ENCODE peak calls at places on chromosomes 3 and 15, in six cellular contexts. One of them, this sample, is unnamed.
A peak's percentile ranks its signal among the peaks of the same experiment; 100 is the strongest.

GRCh38 chr15:93846148-93846547 is 385.2 kb upstream of the MCTP2 start:
- DNase-seq in IMR-90: no peak
- DNase-seq in H1: no peak
- DNase-seq in neuronal stem cell: no peak
- DNase-seq in mesendoderm: no peak
- DNase-seq in mesenchymal stem cell: no peak
- DNase-seq in this sample: no peak

GRCh38 chr15:91849749-91850161 is 3.8 kb upstream of the SLCO3A1 start:
- DNase-seq in mesenchymal stem cell: peak; percentile 21
- DNase-seq in neuronal stem cell: no peak
- DNase-seq in H1: no peak
- DNase-seq in mesendoderm: peak; percentile 62
- DNase-seq in IMR-90: peak; percentile 57
- DNase-seq in this sample: no peak

GRCh38 chr3:29083607-29084120 is 197.2 kb upstream of the RBMS3 start:
- DNase-seq in H1: no peak
- DNase-seq in neuronal stem cell: no peak
- DNase-seq in mesendoderm: no peak
- DNase-seq in mesenchymal stem cell: no peak
- DNase-seq in IMR-90: no peak
- DNase-seq in this sample: no peak

GRCh38 chr3:108833616-108834015 is 11.0 kb downstream of the TRAT1 start:
- DNase-seq in H1: no peak
- DNase-seq in mesendoderm: no peak
- DNase-seq in mesenchymal stem cell: no peak
- DNase-seq in IMR-90: no peak
- DNase-seq in neuronal stem cell: no peak
- DNase-seq in this sample: no peak

GRCh38 chr15:70741107-70741511 is 22.2 kb downstream of the UACA start:
- DNase-seq in IMR-90: peak; percentile 90
- DNase-seq in mesendoderm: no peak
- DNase-seq in neuronal stem cell: no peak
- DNase-seq in mesenchymal stem cell: peak; percentile 88
- DNase-seq in H1: no peak
- DNase-seq in this sample: no peak

GRCh38 chr3:47444103-47444502 is 31.6 kb downstream of the SCAP start:
- DNase-seq in mesenchymal stem cell: no peak
- DNase-seq in neuronal stem cell: no peak
- DNase-seq in H1: no peak
- DNase-seq in mesendoderm: no peak
- DNase-seq in IMR-90: peak; percentile 14
- DNase-seq in this sample: no peak

GRCh38 chr15:47576921-47577474 is 140.3 kb upstream of the SEMA6D start:
- DNase-seq in IMR-90: peak; percentile 10
- DNase-seq in mesendoderm: no peak
- DNase-seq in mesenchymal stem cell: peak; percentile 16
- DNase-seq in H1: no peak
- DNase-seq in neuronal stem cell: no peak
- DNase-seq in this sample: no peak

GRCh38 chr15:40069178-40070165 is 30.5 kb upstream of the SRP14 start:
- DNase-seq in mesendoderm: peak; percentile 77
- DNase-seq in neuronal stem cell: no peak
- DNase-seq in mesenchymal stem cell: no peak
- DNase-seq in IMR-90: no peak
- DNase-seq in H1: peak; percentile 82
- DNase-seq in this sample: peak; percentile 71

GRCh38 chr3:177652556-177653290 is 455.4 kb upstream of the TBL1XR1 start:
- DNase-seq in mesenchymal stem cell: no peak
- DNase-seq in mesendoderm: no peak
- DNase-seq in H1: no peak
- DNase-seq in IMR-90: no peak
- DNase-seq in neuronal stem cell: no peak
- DNase-seq in this sample: no peak

DNA sequence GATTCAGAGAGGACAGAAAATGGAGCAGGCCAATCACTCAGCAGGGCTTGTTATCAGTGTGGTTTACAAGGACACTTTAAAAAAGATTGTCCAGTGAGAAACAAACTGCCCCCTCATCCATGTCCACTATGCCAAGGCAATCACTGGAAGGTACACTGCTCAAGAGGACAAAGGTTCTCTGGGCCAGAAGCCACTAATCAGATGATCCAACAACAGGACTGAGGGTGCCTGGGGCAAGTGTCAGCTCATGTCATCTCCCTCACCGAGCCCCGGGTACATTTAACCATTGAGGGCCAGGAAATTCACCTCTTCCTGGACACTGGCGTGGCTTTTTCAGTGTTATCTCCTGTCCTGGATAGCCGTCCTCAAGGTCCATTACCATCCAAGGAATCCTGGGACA is 513.7 kb upstream of the EPHA6 start:
- DNase-seq in mesenchymal stem cell: no peak
- DNase-seq in mesendoderm: no peak
- DNase-seq in neuronal stem cell: no peak
- DNase-seq in IMR-90: no peak
- DNase-seq in H1: no peak
- DNase-seq in this sample: no peak
- H2BK15ac ChIP-seq in mesenchymal stem cell: no peak overlapping the region
- H2BK15ac ChIP-seq in mesendoderm: no peak overlapping the region
- H2BK15ac ChIP-seq in neuronal stem cell: no peak overlapping the region
- H2BK15ac ChIP-seq in IMR-90: no peak overlapping the region
- H2BK15ac ChIP-seq in H1: no peak overlapping the region
- H2BK15ac ChIP-seq in this sample: no peak overlapping the region

DNA sequence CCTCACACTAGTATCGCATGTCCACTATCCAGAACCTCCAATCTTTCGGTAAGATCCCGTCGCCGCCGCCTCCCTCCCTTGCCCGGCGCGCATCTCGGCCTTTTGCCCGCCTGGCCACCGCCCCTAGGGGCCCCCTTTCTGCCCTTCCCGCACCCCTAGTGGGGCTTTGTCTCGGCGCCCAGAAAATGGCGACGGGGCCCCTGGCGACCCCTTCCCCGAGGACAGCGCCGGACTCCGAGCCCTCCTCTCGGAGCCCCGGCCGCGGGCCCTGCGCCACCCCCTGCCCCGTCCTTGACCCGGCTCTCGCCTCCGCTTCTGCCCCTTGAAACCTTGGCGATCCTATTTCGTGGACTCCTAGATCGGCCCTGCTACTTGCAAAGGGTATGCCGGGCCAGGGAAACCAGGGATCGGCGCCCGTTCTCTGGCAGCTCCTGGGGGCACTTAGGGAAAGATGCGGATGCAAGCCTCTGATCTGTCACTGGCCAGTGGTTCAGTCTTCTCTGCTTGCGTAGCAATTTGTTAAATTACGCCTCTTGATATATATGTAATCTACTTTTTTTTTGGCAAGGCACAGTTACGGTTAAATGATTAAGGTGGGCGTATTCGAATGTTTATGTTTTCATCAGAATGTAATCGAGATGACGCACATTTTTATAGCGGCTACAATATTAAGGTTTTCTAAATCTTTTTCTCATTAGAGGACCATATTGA is 573 bp downstream of the EIF1B start:
- DNase-seq in mesenchymal stem cell: peak; percentile 58
- DNase-seq in IMR-90: peak; percentile 41
- DNase-seq in mesendoderm: peak; percentile 60
- DNase-seq in H1: peak; percentile 76
- DNase-seq in neuronal stem cell: peak; percentile 40
- DNase-seq in this sample: no peak
- H2BK120ac ChIP-seq in mesenchymal stem cell: peak overlapping the region; percentile 97
- H2BK120ac ChIP-seq in IMR-90: no peak overlapping the region
- H2BK120ac ChIP-seq in mesendoderm: peak overlapping the region; percentile 37
- H2BK120ac ChIP-seq in H1: no peak overlapping the region
- H2BK120ac ChIP-seq in neuronal stem cell: no peak overlapping the region
- H2BK120ac ChIP-seq in this sample: peak overlapping the region; percentile 74

DNA sequence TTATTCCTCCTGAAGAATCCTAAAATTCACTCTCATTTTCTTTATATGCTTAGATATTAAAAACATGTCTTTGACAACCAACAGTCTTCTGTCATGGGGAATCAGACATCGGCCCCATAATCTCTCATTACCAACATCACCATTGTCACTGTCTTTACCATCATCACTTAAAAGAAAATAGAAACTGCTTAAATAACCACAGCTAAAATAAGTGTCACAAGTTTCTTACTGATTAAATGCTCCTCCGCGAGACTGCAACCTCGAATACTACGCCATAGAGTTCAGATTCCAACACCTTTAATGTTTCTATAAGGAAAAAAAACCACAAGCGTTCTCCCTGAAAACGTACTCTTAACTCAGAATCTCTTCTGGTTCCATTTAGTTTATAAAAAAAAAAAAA is 977.5 kb upstream of the CFAP20DC start:
- DNase-seq in H1: no peak
- DNase-seq in mesenchymal stem cell: no peak
- DNase-seq in mesendoderm: no peak
- DNase-seq in neuronal stem cell: no peak
- DNase-seq in IMR-90: no peak
- DNase-seq in this sample: no peak
- H2BK15ac ChIP-seq in H1: no peak overlapping the region
- H2BK15ac ChIP-seq in mesenchymal stem cell: no peak overlapping the region
- H2BK15ac ChIP-seq in mesendoderm: no peak overlapping the region
- H2BK15ac ChIP-seq in neuronal stem cell: no peak overlapping the region
- H2BK15ac ChIP-seq in IMR-90: no peak overlapping the region
- H2BK15ac ChIP-seq in this sample: no peak overlapping the region

GRCh38 chr15:66565141-66565595 is 630 bp downstream of the LCTL start:
- DNase-seq in neuronal stem cell: no peak
- DNase-seq in mesenchymal stem cell: no peak
- DNase-seq in IMR-90: no peak
- DNase-seq in H1: no peak
- DNase-seq in mesendoderm: no peak
- DNase-seq in this sample: no peak
- H2BK120ac ChIP-seq in neuronal stem cell: no peak overlapping the region
- H2BK120ac ChIP-seq in mesenchymal stem cell: no peak overlapping the region
- H2BK120ac ChIP-seq in IMR-90: peak overlapping the region; percentile 56
- H2BK120ac ChIP-seq in H1: peak overlapping the region; percentile 44
- H2BK120ac ChIP-seq in mesendoderm: no peak overlapping the region
- H2BK120ac ChIP-seq in this sample: no peak overlapping the region

GRCh38 chr3:11465744-11466611 is 177.7 kb downstream of the VGLL4 start:
- DNase-seq in mesendoderm: no peak
- DNase-seq in H1: no peak
- DNase-seq in mesenchymal stem cell: peak; percentile 36
- DNase-seq in neuronal stem cell: no peak
- DNase-seq in IMR-90: peak; percentile 68
- DNase-seq in this sample: no peak
- H2BK15ac ChIP-seq in mesendoderm: no peak overlapping the region
- H2BK15ac ChIP-seq in H1: no peak overlapping the region
- H2BK15ac ChIP-seq in mesenchymal stem cell: no peak overlapping the region
- H2BK15ac ChIP-seq in neuronal stem cell: no peak overlapping the region
- H2BK15ac ChIP-seq in IMR-90: no peak overlapping the region
- H2BK15ac ChIP-seq in this sample: no peak overlapping the region

GRCh38 chr15:55588818-55589122 is 625 bp upstream of the PYGO1 start:
- DNase-seq in mesenchymal stem cell: no peak
- DNase-seq in H1: no peak
- DNase-seq in neuronal stem cell: no peak
- DNase-seq in mesendoderm: no peak
- DNase-seq in IMR-90: no peak
- DNase-seq in this sample: no peak
- H2BK120ac ChIP-seq in mesenchymal stem cell: peak overlapping the region; percentile 89
- H2BK120ac ChIP-seq in H1: no peak overlapping the region
- H2BK120ac ChIP-seq in neuronal stem cell: peak overlapping the region; percentile 69
- H2BK120ac ChIP-seq in mesendoderm: no peak overlapping the region
- H2BK120ac ChIP-seq in IMR-90: peak overlapping the region; percentile 68
- H2BK120ac ChIP-seq in this sample: no peak overlapping the region

GRCh38 chr3:59541352-59541751 is 491.5 kb upstream of the CFAP20DC start:
- DNase-seq in IMR-90: no peak
- DNase-seq in H1: no peak
- DNase-seq in mesenchymal stem cell: no peak
- DNase-seq in mesendoderm: no peak
- DNase-seq in neuronal stem cell: no peak
- DNase-seq in this sample: no peak
- H2BK15ac ChIP-seq in IMR-90: peak overlapping the region; percentile 40
- H2BK15ac ChIP-seq in H1: no peak overlapping the region
- H2BK15ac ChIP-seq in mesenchymal stem cell: no peak overlapping the region
- H2BK15ac ChIP-seq in mesendoderm: no peak overlapping the region
- H2BK15ac ChIP-seq in neuronal stem cell: no peak overlapping the region
- H2BK15ac ChIP-seq in this sample: no peak overlapping the region

GRCh38 chr3:136194409-136195257 is 1.5 kb downstream of the MSL2 start:
- DNase-seq in H1: no peak
- DNase-seq in mesendoderm: peak; percentile 66
- DNase-seq in IMR-90: peak; percentile 23
- DNase-seq in mesenchymal stem cell: peak; percentile 51
- DNase-seq in neuronal stem cell: peak; percentile 37
- DNase-seq in this sample: peak; percentile 36
- H2BK120ac ChIP-seq in H1: no peak overlapping the region
- H2BK120ac ChIP-seq in mesendoderm: no peak overlapping the region
- H2BK120ac ChIP-seq in IMR-90: peak overlapping the region; percentile 30
- H2BK120ac ChIP-seq in mesenchymal stem cell: no peak overlapping the region
- H2BK120ac ChIP-seq in neuronal stem cell: no peak overlapping the region
- H2BK120ac ChIP-seq in this sample: no peak overlapping the region

DNA sequence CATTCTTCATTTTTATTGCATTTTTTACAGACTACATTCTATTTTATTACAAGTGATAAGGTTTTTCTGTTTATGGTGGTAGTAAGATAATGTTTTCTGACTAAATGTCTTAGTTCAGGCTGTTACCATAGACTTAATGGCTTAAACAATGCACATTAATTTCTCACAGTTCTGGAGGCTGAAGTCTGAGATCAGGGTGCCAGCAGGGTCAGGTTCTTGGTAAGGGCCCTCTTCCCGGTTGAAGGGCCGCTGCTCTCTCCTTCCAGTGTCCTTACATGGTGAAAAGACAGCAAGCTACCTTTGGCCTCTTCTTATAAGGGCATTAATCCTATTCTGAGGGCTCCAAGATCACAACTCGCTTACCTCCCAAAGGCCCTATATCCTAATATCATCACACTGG is 19.8 kb downstream of the KCNAB1 start:
- DNase-seq in IMR-90: no peak
- DNase-seq in H1: no peak
- DNase-seq in neuronal stem cell: no peak
- DNase-seq in mesendoderm: no peak
- DNase-seq in mesenchymal stem cell: no peak
- DNase-seq in this sample: no peak
- H2BK15ac ChIP-seq in IMR-90: no peak overlapping the region
- H2BK15ac ChIP-seq in H1: no peak overlapping the region
- H2BK15ac ChIP-seq in neuronal stem cell: no peak overlapping the region
- H2BK15ac ChIP-seq in mesendoderm: no peak overlapping the region
- H2BK15ac ChIP-seq in mesenchymal stem cell: no peak overlapping the region
- H2BK15ac ChIP-seq in this sample: no peak overlapping the region

DNA sequence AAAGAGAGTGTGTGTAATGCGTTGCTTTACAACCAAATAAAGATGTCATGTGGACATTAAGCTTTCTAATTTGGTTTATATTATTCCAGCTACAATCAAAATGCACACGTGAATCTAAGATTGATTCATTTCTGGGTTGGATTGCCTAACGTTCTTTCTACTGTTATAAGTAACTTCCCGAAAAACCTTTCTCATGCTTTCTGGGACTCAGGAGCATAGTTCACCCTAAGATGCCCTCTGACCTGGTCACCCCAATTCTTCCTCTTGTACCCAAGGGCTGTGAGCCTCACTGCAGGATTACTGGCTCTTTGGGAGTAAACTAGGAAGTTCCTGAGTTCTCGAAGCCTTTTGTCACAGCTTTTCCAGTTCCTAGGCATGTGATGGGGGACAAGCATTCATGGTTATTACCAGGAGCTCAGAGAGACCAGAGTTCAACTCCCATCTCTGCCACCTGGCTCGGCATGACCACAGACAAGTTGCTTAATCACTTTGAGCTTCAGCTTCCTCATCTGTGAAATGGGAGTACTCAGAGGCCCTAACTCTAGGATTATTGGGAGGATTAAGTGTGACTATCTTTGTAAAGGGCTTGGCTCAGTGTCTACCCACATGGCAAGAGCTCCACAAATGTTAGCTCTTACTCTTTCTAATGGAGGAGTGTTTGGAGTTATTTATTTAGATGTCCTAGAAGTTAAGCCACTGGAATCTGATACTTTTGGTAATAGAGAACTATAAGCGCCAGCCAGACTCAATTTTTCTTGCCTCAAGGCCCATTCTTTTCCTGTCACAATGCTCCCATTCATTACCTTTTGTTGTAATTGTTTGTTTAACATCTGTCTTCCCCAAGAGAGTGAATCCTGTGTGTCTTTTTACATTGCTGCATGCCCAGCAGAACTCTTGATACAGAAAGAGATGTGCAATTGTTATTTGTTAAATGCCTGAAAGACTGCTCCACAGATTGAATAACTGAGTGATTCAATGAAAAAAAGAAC is 12.5 kb upstream of the LMCD1 start:
- DNase-seq in H1: no peak
- DNase-seq in mesendoderm: no peak
- DNase-seq in mesenchymal stem cell: no peak
- DNase-seq in neuronal stem cell: no peak
- DNase-seq in IMR-90: no peak
- DNase-seq in this sample: no peak
- H2BK120ac ChIP-seq in H1: no peak overlapping the region
- H2BK120ac ChIP-seq in mesendoderm: no peak overlapping the region
- H2BK120ac ChIP-seq in mesenchymal stem cell: no peak overlapping the region
- H2BK120ac ChIP-seq in neuronal stem cell: no peak overlapping the region
- H2BK120ac ChIP-seq in IMR-90: peak overlapping the region; percentile 60
- H2BK120ac ChIP-seq in this sample: no peak overlapping the region

This sample was measured in H9.